ENCODE peak calls at places on chromosomes 5 and 9, in six cellular contexts. H, V, M, J, I and N are unnamed samples.

GRCh38 chr9:131214457-131214856 is 61.9 kb downstream of the FAM78A start:
- DNase-seq in V (no peak), I (no peak), M (no peak), J (no peak), H (no peak), N (no peak)

GRCh38 chr9:132077881-132078280 is 1.8 kb downstream of the MED27 start:
- DNase-seq in H (no peak), J (no peak), I (no peak), M (no peak), V (no peak), N (no peak)

GRCh38 chr9:124281934-124282351 is 24.2 kb downstream of the NEK6 start:
- DNase-seq in M (no peak), I (no peak), H (peak), J (no peak), V (no peak), N (no peak)

GRCh38 chr5:180873628-180874520 is 12.8 kb upstream of the ZFP62 start:
- DNase-seq in M (no peak), H (no peak), I (no peak), V (no peak), J (no peak), N (no peak)

GRCh38 chr5:150298701-150299451 is 3.8 kb downstream of the ARSI start:
- DNase-seq in H (no peak), V (no peak), I (no peak), J (no peak), M (peak), N (peak)

GRCh38 chr5:149141957-149142851 is 911 bp downstream of the ABLIM3 start:
- DNase-seq in J (no peak), M (no peak), H (no peak), I (no peak), V (no peak), N (no peak)

GRCh38 chr9:9560382-9561035 is 1052.3 kb downstream of the PTPRD start:
- DNase-seq in V (no peak), J (no peak), I (no peak), M (no peak), H (no peak), N (no peak)

GRCh38 chr5:146851133-146851532 is 27.4 kb downstream of the PPP2R2B start:
- DNase-seq in J (no peak), H (no peak), I (no peak), V (no peak), M (no peak), N (no peak)

GRCh38 chr9:98391884-98392283 is 136.4 kb upstream of the TBC1D2 start:
- DNase-seq in V (no peak), J (no peak), H (no peak), M (no peak), I (no peak), N (no peak)

GRCh38 chr9:31394040-31394473 is 990.4 kb upstream of the ACO1 start:
- DNase-seq in H (no peak), M (no peak), V (no peak), J (no peak), I (peak), N (no peak)